ENCODE peak calls at places on chromosomes 11 and 22, in six cellular contexts. N is HAP-1; X is CD4-positive, alpha-beta memory T cell; Y is HCT116; U is BJ; Z is upper lobe of right lung. P is an unnamed sample.
A peak's percentile ranks its signal among the peaks of the same experiment; 100 is the strongest.

GRCh38 chr11:65415499-65416340 is 6.9 kb upstream of the NEAT1 start:
- DNase-seq in Z (peak; percentile 66), U (no peak), N (no peak), X (no peak), Y (no peak), P (peak; percentile 28)

GRCh38 chr11:85705805-85706204 is 19.8 kb upstream of the CCDC89 start:
- DNase-seq in U (peak; percentile 39), X (no peak), N (no peak), Y (no peak), Z (no peak), P (no peak)

GRCh38 chr11:128564642-128565245 is 22.6 kb downstream of the ETS1 start:
- DNase-seq in N (no peak), Y (no peak), Z (no peak), X (no peak), U (no peak), P (no peak)

GRCh38 chr22:39601180-39601535 is 30.6 kb downstream of the CACNA1I start:
- DNase-seq in N (no peak), Y (no peak), U (no peak), X (no peak), Z (no peak), P (no peak)

GRCh38 chr11:13216019-13217006 is 61.3 kb upstream of the BMAL1 start:
- DNase-seq in U (peak; percentile 80), Z (no peak), X (no peak), Y (peak; percentile 94), N (no peak), P (no peak)

GRCh38 chr11:96279421-96280290 is 63.3 kb downstream of the MAML2 start:
- DNase-seq in Y (no peak), X (no peak), Z (no peak), N (no peak), U (no peak), P (no peak)

GRCh38 chr11:24046731-24047130 is 450.1 kb upstream of the LUZP2 start:
- DNase-seq in Y (no peak), X (no peak), N (no peak), Z (no peak), U (no peak), P (no peak)

GRCh38 chr11:69509846-69510390 is 28.5 kb downstream of the LINC01488 start:
- DNase-seq in N (no peak), X (no peak), Z (peak; percentile 48), Y (no peak), U (no peak), P (no peak)

GRCh38 chr22:31248965-31249940 is 37.2 kb downstream of the LIMK2 start:
- DNase-seq in U (no peak), N (peak; percentile 30), Z (no peak), Y (no peak), X (no peak), P (no peak)

GRCh38 chr11:66950113-66950535 is 8.1 kb downstream of the PC start:
- DNase-seq in U (no peak), Z (no peak), Y (peak; percentile 90), N (peak; percentile 41), X (no peak), P (peak; percentile 94)

GRCh38 chr11:130315354-130315970 is 745 bp upstream of the ZBTB44 start:
- DNase-seq in N (no peak), X (peak; percentile 47), Y (no peak), U (no peak), Z (peak; percentile 82), P (peak; percentile 27)

GRCh38 chr11:126669416-126669815 is 313.9 kb downstream of the ST3GAL4 start:
- DNase-seq in N (no peak), U (no peak), Z (no peak), X (no peak), Y (no peak), P (no peak)

GRCh38 chr11:86483591-86484163 is 109.0 kb downstream of the CCDC81 start:
- DNase-seq in N (no peak), X (no peak), Z (no peak), Y (no peak), U (no peak), P (no peak)

GRCh38 chr11:69644962-69645675 is 4.2 kb downstream of the CCND1 start:
- DNase-seq in Z (peak; percentile 63), X (no peak), Y (no peak), U (no peak), N (no peak), P (peak; percentile 38)

GRCh38 chr11:10770626-10771254 is 19.7 kb downstream of the CTR9 start:
- DNase-seq in N (peak; percentile 74), X (peak; percentile 12), Z (no peak), Y (peak; percentile 29), U (no peak), P (peak; percentile 59)

GRCh38 chr11:86708671-86709070 is 36.3 kb upstream of the ME3 start:
- DNase-seq in U (no peak), Z (no peak), X (no peak), N (no peak), Y (no peak), P (no peak)

GRCh38 chr11:976431-977160 is 50.9 kb downstream of the AP2A2 start:
- DNase-seq in X (no peak), Z (no peak), N (no peak), Y (no peak), U (no peak), P (no peak)

GRCh38 chr11:123461164-123461563 is 31.1 kb downstream of the GRAMD1B start:
- DNase-seq in Y (no peak), N (no peak), U (no peak), Z (no peak), X (no peak), P (no peak)

GRCh38 chr11:101466352-101466751 is 117.5 kb downstream of the TRPC6 start:
- DNase-seq in N (no peak), U (no peak), Y (no peak), Z (no peak), X (no peak), P (no peak)

GRCh38 chr11:113806403-113806802 is 26.8 kb downstream of the CLDN25 start:
- DNase-seq in Z (no peak), N (peak; percentile 72), Y (peak; percentile 12), X (no peak), U (no peak), P (peak; percentile 82)

GRCh38 chr22:44406581-44407403 is 91.2 kb downstream of the RTL6 start:
- DNase-seq in Y (no peak), Z (peak; percentile 44), U (no peak), N (no peak), X (no peak), P (no peak)

GRCh38 chr11:1468473-1469066 is 18.0 kb downstream of the MOB2 start:
- DNase-seq in Z (no peak), U (no peak), N (no peak), Y (no peak), X (no peak), P (no peak)

GRCh38 chr11:65429069-65429681 is 6.6 kb downstream of the NEAT1 start:
- DNase-seq in N (peak; percentile 58), Y (no peak), X (peak; percentile 26), U (no peak), Z (no peak), P (no peak)

GRCh38 chr22:47452184-47452583 is 689.7 kb downstream of the TBC1D22A start:
- DNase-seq in Y (peak; percentile 68), N (peak; percentile 60), Z (no peak), X (no peak), U (no peak), P (no peak)

GRCh38 chr11:66958956-66959274 is 732 bp upstream of the PC start:
- DNase-seq in U (no peak), X (no peak), Y (no peak), N (no peak), Z (no peak), P (no peak)

GRCh38 chr22:42887523-42888507 is 30.7 kb upstream of the ARFGAP3 start:
- DNase-seq in N (no peak), U (no peak), Y (no peak), X (no peak), Z (peak; percentile 80), P (peak; percentile 26)
- H3K36me3 ChIP-seq in N (peaks cover 30% of the 10 kb centered on the region), U (peaks cover 39% of the 10 kb centered on the region), Y (peaks cover 14% of the 10 kb centered on the region), X (peaks cover 37% of the 10 kb centered on the region), Z (peaks cover 62% of the 10 kb centered on the region), P (peaks cover 3% of the 10 kb centered on the region)

GRCh38 chr11:62431171-62431895 is 12.5 kb downstream of the SCGB1A1 start:
- DNase-seq in U (peak; percentile 86), Z (no peak), N (no peak), Y (no peak), X (no peak), P (no peak)

GRCh38 chr11:62432695-62433094 is 13.9 kb downstream of the SCGB1A1 start:
- DNase-seq in U (no peak), N (no peak), X (no peak), Z (no peak), Y (no peak), P (peak; percentile 40)

GRCh38 chr11:62435741-62436485 is 17.1 kb downstream of the SCGB1A1 start:
- DNase-seq in N (no peak), Y (no peak), X (no peak), U (no peak), Z (no peak), P (no peak)

GRCh38 chr11:62433553-62434301 is 14.9 kb downstream of the SCGB1A1 start:
- DNase-seq in N (peak; percentile 16), Y (no peak), U (no peak), Z (no peak), X (no peak), P (no peak)

GRCh38 chr11:62433141-62433543 is 14.3 kb downstream of the SCGB1A1 start:
- DNase-seq in Z (no peak), U (no peak), X (no peak), N (no peak), Y (no peak), P (no peak)
- H3K4me3 ChIP-seq in Z (no peak overlapping the region), U (no peak overlapping the region), X (no peak overlapping the region), N (no peak overlapping the region), Y (no peak overlapping the region), P (no peak overlapping the region)

DNA sequence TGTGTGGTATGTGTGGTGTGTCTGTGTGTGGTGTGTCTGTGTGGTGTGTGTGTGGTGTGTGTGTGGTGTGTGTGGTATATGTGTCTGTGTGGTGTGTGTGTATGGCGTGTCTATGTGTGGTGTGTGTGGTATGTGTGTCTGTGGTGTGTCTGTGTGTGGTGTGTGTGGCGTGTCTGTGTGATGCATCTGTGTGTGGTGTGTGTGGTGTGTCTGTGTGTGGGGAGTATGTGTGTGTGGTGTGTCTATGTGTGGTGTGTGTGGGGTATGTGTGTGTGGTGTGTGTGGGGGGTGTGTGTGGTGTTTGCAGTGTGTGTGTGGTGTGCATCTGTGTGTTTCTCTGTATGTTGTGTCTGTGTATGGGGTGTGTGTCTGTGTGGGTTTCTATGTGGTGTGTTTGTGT is 7.8 kb upstream of the PVALB start:
- DNase-seq in X (no peak), U (no peak), N (no peak), Z (no peak), Y (no peak), P (no peak)
- H3K36me3 ChIP-seq in X (no peaks in the 10 kb centered on the region), U (no peaks in the 10 kb centered on the region), N (no peaks in the 10 kb centered on the region), Z (no peaks in the 10 kb centered on the region), Y (no peaks in the 10 kb centered on the region), P (no peaks in the 10 kb centered on the region)

GRCh38 chr22:40633036-40633435 is 3.5 kb downstream of the MRTFA start:
- DNase-seq in U (no peak), Y (no peak), N (no peak), X (no peak), Z (no peak), P (no peak)

GRCh38 chr22:40635940-40636379 is 559 bp downstream of the MRTFA start:
- DNase-seq in Y (no peak), X (peak; percentile 20), N (peak; percentile 40), Z (no peak), U (no peak), P (no peak)

GRCh38 chr22:40635008-40635939 is 1.2 kb downstream of the MRTFA start:
- DNase-seq in N (no peak), Y (no peak), Z (no peak), U (no peak), X (no peak), P (no peak)

GRCh38 chr22:40636380-40637180 is at the start of gene MRTFA:
- DNase-seq in Y (peak; percentile 99), X (peak; percentile 98), U (peak; percentile 99), N (peak; percentile 100), Z (peak; percentile 100), P (peak; percentile 100)

GRCh38 chr22:40634119-40634903 is 2.2 kb downstream of the MRTFA start:
- DNase-seq in U (no peak), N (no peak), X (no peak), Z (no peak), Y (no peak), P (no peak)
- H3K4me3 ChIP-seq in U (peak overlapping the region; percentile 76), N (no peak overlapping the region), X (no peak overlapping the region), Z (peak overlapping the region; percentile 97), Y (no peak overlapping the region), P (no peak overlapping the region)